ENCODE peak calls at places on chromosome 15, in four cellular contexts. R, X, Z and M are unnamed samples.

GRCh38 chr15:84911879-84912660 is 27.6 kb downstream of the SLC28A1 start:
- DNase-seq in X (no peak), R (no peak), Z (peak; percentile 59), M (no peak)

GRCh38 chr15:22956257-22956979 is 23.8 kb downstream of the CYFIP1 start:
- DNase-seq in X (no peak), R (peak; percentile 67), Z (no peak), M (no peak)

GRCh38 chr15:88623061-88623460 is 1.9 kb downstream of the AEN start:
- DNase-seq in Z (no peak), R (no peak), X (no peak), M (no peak)

GRCh38 chr15:76346666-76347506 is 10.3 kb downstream of the ISL2 start:
- DNase-seq in Z (no peak), X (peak; percentile 60), R (peak; percentile 63), M (peak; percentile 20)

GRCh38 chr15:22839046-22839705 is 710 bp downstream of the NIPA2 start:
- DNase-seq in R (no peak), Z (no peak), X (no peak), M (no peak)

GRCh38 chr15:40539030-40539429 is 25.8 kb downstream of the CCDC32 start:
- DNase-seq in X (peak; percentile 72), Z (no peak), R (peak; percentile 50), M (peak; percentile 13)

GRCh38 chr15:27707216-27707710 is 391.9 kb downstream of the OCA2 start:
- DNase-seq in X (no peak), R (no peak), Z (no peak), M (no peak)

GRCh38 chr15:86929461-86929860 is 849.8 kb downstream of the AGBL1 start:
- DNase-seq in Z (no peak), R (no peak), X (no peak), M (no peak)

GRCh38 chr15:51771773-51772172 is 20.4 kb downstream of the TMOD2 start:
- DNase-seq in R (no peak), Z (no peak), X (no peak), M (no peak)

GRCh38 chr15:46265664-46266063 is 630.8 kb downstream of the SQOR start:
- DNase-seq in Z (no peak), X (no peak), R (no peak), M (no peak)

GRCh38 chr15:93987068-93987467 is 244.3 kb upstream of the MCTP2 start:
- DNase-seq in Z (no peak), R (no peak), X (no peak), M (no peak)

GRCh38 chr15:58985443-58985842 is 2.0 kb upstream of the RNF111 start:
- DNase-seq in R (peak; percentile 21), Z (no peak), X (no peak), M (no peak)

GRCh38 chr15:45522931-45523331 is 376 bp upstream of the SLC30A4 start:
- DNase-seq in Z (peak; percentile 36), X (peak; percentile 71), R (no peak), M (no peak)

GRCh38 chr15:76576526-76577279 is 240.1 kb downstream of the ISL2 start:
- DNase-seq in Z (no peak), R (no peak), X (no peak), M (no peak)

GRCh38 chr15:56014685-56015084 is 21.3 kb upstream of the NEDD4 start:
- DNase-seq in R (no peak), X (no peak), Z (no peak), M (no peak)

GRCh38 chr15:71743861-71744382 is 66.4 kb upstream of the NR2E3 start:
- DNase-seq in Z (no peak), X (peak; percentile 72), R (peak; percentile 61), M (peak; percentile 67)

GRCh38 chr15:62706361-62706760 is 336.2 kb upstream of the TPM1 start:
- DNase-seq in X (no peak), Z (no peak), R (no peak), M (no peak)

GRCh38 chr15:67048281-67049279 is 16.8 kb upstream of the SMAD3 start:
- DNase-seq in Z (no peak), X (no peak), R (no peak), M (no peak)

GRCh38 chr15:40032125-40032839 is 6.7 kb downstream of the SRP14 start:
- DNase-seq in X (no peak), R (no peak), Z (no peak), M (no peak)

GRCh38 chr15:39125904-39126303 is 455.0 kb upstream of the THBS1 start:
- DNase-seq in Z (no peak), X (peak; percentile 15), R (peak; percentile 53), M (peak; percentile 31)

GRCh38 chr15:67843092-67843501 is 3.3 kb upstream of the RNU6-1 start:
- DNase-seq in Z (no peak), X (no peak), R (no peak), M (no peak)

GRCh38 chr15:77034620-77035467 is 36.1 kb downstream of the TSPAN3 start:
- DNase-seq in R (peak; percentile 55), Z (peak; percentile 26), X (peak; percentile 55), M (peak; percentile 47)

GRCh38 chr15:61527836-61528589 is 298.9 kb upstream of the RORA start:
- DNase-seq in Z (no peak), R (peak; percentile 38), X (no peak), M (no peak)

GRCh38 chr15:62404194-62404985 is 239.3 kb upstream of the C2CD4B start:
- DNase-seq in R (no peak), Z (no peak), X (no peak), M (no peak)

GRCh38 chr15:85795669-85796305 is 1.1 kb upstream of the KLHL25 start:
- DNase-seq in X (no peak), Z (no peak), R (no peak), M (no peak)

GRCh38 chr15:67133738-67134576 is 68.6 kb downstream of the SMAD3 start:
- DNase-seq in R (no peak), X (peak; percentile 54), Z (no peak), M (no peak)

GRCh38 chr15:54941417-54941816 is 255.3 kb downstream of the RSL24D1 start:
- DNase-seq in X (no peak), Z (no peak), R (no peak), M (no peak)

GRCh38 chr15:39998511-39998910 is 40.5 kb downstream of the SRP14 start:
- DNase-seq in X (no peak), R (no peak), Z (no peak), M (no peak)

GRCh38 chr15:80090879-80091503 is 31.5 kb downstream of the ZFAND6 start:
- DNase-seq in X (no peak), Z (no peak), R (no peak), M (no peak)

GRCh38 chr15:42012937-42013482 is 7.8 kb downstream of the PLA2G4E start:
- DNase-seq in R (no peak), X (no peak), Z (no peak), M (no peak)

GRCh38 chr15:62416535-62416934 is 251.4 kb upstream of the C2CD4B start:
- DNase-seq in Z (no peak), R (no peak), X (no peak), M (no peak)

GRCh38 chr15:50315814-50316630 is 39.0 kb downstream of the GABPB1 start:
- DNase-seq in Z (no peak), R (no peak), X (no peak), M (no peak)

GRCh38 chr15:93870583-93870982 is 360.8 kb upstream of the MCTP2 start:
- DNase-seq in Z (no peak), X (no peak), R (no peak), M (no peak)

GRCh38 chr15:66212471-66212870 is 41.1 kb downstream of the MEGF11 start:
- DNase-seq in R (no peak), X (no peak), Z (no peak), M (no peak)

GRCh38 chr15:93103823-93104222 is 14.8 kb upstream of the RGMA start:
- DNase-seq in R (no peak), X (no peak), Z (no peak), M (no peak)

GRCh38 chr15:96354731-96355560 is 24.4 kb downstream of the NR2F2 start:
- DNase-seq in R (no peak), Z (no peak), X (no peak), M (no peak)

GRCh38 chr15:67114846-67115521 is 49.6 kb downstream of the SMAD3 start:
- DNase-seq in Z (no peak), X (no peak), R (no peak), M (no peak)

GRCh38 chr15:57328479-57329250 is 47.6 kb upstream of the CGNL1 start:
- DNase-seq in X (no peak), R (no peak), Z (no peak), M (no peak)

GRCh38 chr15:82599862-82600261 is 47.3 kb downstream of the CPEB1 start:
- DNase-seq in X (no peak), Z (no peak), R (no peak), M (no peak)
- TF ChIP-seq CTCF in X (no peak), Z (no peak), R (no peak), M (no peak)

GRCh38 chr15:73244333-73244732 is 124.4 kb downstream of the HCN4 start:
- DNase-seq in X (no peak), Z (no peak), R (no peak), M (no peak)
- TF ChIP-seq CTCF in X (no peak), Z (no peak), R (peak; percentile 37), M (peak; percentile 53)

GRCh38 chr15:81191701-81192100 is 5.0 kb upstream of the IL16 start:
- DNase-seq in R (no peak), Z (no peak), X (no peak), M (no peak)

GRCh38 chr15:81190922-81191507 is 5.7 kb upstream of the IL16 start:
- DNase-seq in R (no peak), X (no peak), Z (no peak), M (no peak)

GRCh38 chr15:81185896-81186295 is 10.8 kb upstream of the IL16 start:
- DNase-seq in Z (no peak), X (no peak), R (no peak), M (no peak)

GRCh38 chr15:81189583-81190283 is 6.9 kb upstream of the IL16 start:
- DNase-seq in X (no peak), R (no peak), Z (no peak), M (no peak)

GRCh38 chr15:81188354-81188753 is 8.3 kb upstream of the IL16 start:
- DNase-seq in Z (no peak), R (no peak), X (no peak), M (no peak)
- TF ChIP-seq CTCF in Z (no peak), R (no peak), X (no peak), M (no peak)

GRCh38 chr15:64369078-64369607 is 12.1 kb downstream of the PCLAF start:
- DNase-seq in X (no peak), R (no peak), Z (no peak), M (no peak)

GRCh38 chr15:64373360-64373759 is 7.9 kb downstream of the PCLAF start:
- DNase-seq in R (no peak), Z (no peak), X (no peak), M (no peak)
- TF ChIP-seq CTCF in R (no peak), Z (no peak), X (no peak), M (no peak)

GRCh38 chr15:78249131-78249530 is 14.8 kb upstream of the ACSBG1 start:
- DNase-seq in R (no peak), Z (no peak), X (no peak), M (no peak)
- TF ChIP-seq CTCF in R (no peak), Z (no peak), X (no peak), M (no peak)

GRCh38 chr15:44243829-44244228 is 44.7 kb upstream of the GOLM2 start:
- DNase-seq in Z (no peak), R (no peak), X (no peak), M (no peak)
- TF ChIP-seq CTCF in Z (no peak), R (no peak), X (no peak), M (peak; percentile 20)

GRCh38 chr15:99717129-99718024 is 15.9 kb downstream of the LYSMD4 start:
- DNase-seq in X (no peak), R (peak; percentile 29), Z (no peak), M (no peak)
- TF ChIP-seq CTCF in X (no peak), R (no peak), Z (no peak), M (no peak)